ENCODE peak calls at places on chromosomes 6 and 20, in six cellular contexts. Q is HFF-Myc, U is memory B cell, X is ACHN, C is KG1, T is right atrium auricular region. L is an unnamed sample.

GRCh38 chr6:124973780-124974179 is 11.5 kb downstream of the RNF217 start:
- DNase-seq in U (no peak), Q (no peak), C (no peak), T (no peak), X (no peak), L (no peak)

GRCh38 chr6:162621246-162621645 is 106.3 kb downstream of the PRKN start:
- DNase-seq in X (no peak), U (no peak), Q (no peak), T (no peak), C (no peak), L (no peak)

GRCh38 chr20:6735913-6736845 is 31.3 kb upstream of the BMP2 start:
- DNase-seq in U (no peak), T (no peak), C (no peak), Q (no peak), X (no peak), L (no peak)

GRCh38 chr6:103183831-103184411 is 1675.8 kb downstream of the HACE1 start:
- DNase-seq in T (no peak), U (no peak), C (no peak), X (no peak), Q (no peak), L (no peak)

GRCh38 chr6:31419842-31420241 is 16.4 kb downstream of the MICA start:
- DNase-seq in U (no peak), Q (no peak), C (no peak), X (no peak), T (no peak), L (no peak)

GRCh38 chr6:150025201-150025917 is at the start of gene RAET1L:
- DNase-seq in X (peak; percentile 32), C (no peak), Q (peak; percentile 32), T (peak; percentile 66), U (no peak), L (no peak)

GRCh38 chr6:163113358-163113962 is 301.1 kb upstream of the QKI start:
- DNase-seq in T (no peak), U (no peak), C (no peak), X (peak; percentile 0), Q (no peak), L (no peak)

GRCh38 chr6:3409699-3410384 is 47.0 kb downstream of the SLC22A23 start:
- DNase-seq in Q (no peak), X (no peak), T (no peak), C (no peak), U (no peak), L (no peak)

GRCh38 chr6:125365230-125365629 is 63.5 kb upstream of the HDDC2 start:
- DNase-seq in Q (no peak), X (no peak), T (no peak), C (no peak), U (no peak), L (no peak)

GRCh38 chr20:341682-342081 is 5.2 kb upstream of the NRSN2 start:
- DNase-seq in Q (peak; percentile 87), X (peak; percentile 84), C (no peak), T (no peak), U (no peak), L (no peak)

GRCh38 chr6:162056745-162057144 is 670.8 kb downstream of the PRKN start:
- DNase-seq in T (peak; percentile 68), X (peak; percentile 97), C (no peak), Q (no peak), U (no peak), L (no peak)

GRCh38 chr6:55299285-55299684 is 28.0 kb upstream of the GFRAL start:
- DNase-seq in Q (no peak), T (no peak), X (no peak), C (no peak), U (no peak), L (no peak)

GRCh38 chr6:96816182-96816888 is 20.9 kb downstream of the GPR63 start:
- DNase-seq in X (no peak), T (no peak), U (no peak), C (no peak), Q (no peak), L (no peak)

GRCh38 chr20:61735503-61735785 is 330.2 kb downstream of the TAF4 start:
- DNase-seq in T (no peak), Q (no peak), C (no peak), U (no peak), X (no peak), L (no peak)

L was measured in stimulated activated naive B cell treated with anti-CD40 and anti-IgM and Interleukin-4, amounts not matched to agents 10 μg/mL and 1 μg/mL and 100 μg/mL, for 72 hours.